ENCODE peak calls at places on chromosomes 3 and 15, in seven cellular contexts. N is naive thymus-derived CD4-positive, alpha-beta T cell; D is fibroblast of lung; Y is dorsolateral prefrontal cortex; B is SJSA1; F is HFF-Myc; H is heart left ventricle. M is an unnamed sample.

GRCh38 chr15:81195339-81195864 is 1.3 kb upstream of the IL16 start:
- DNase-seq in D (no peak), B (peak), F (no peak), N (no peak), H (no peak), Y (no peak), M (no peak)

GRCh38 chr3:196688349-196688748 is 23.7 kb downstream of the CEP19 start:
- DNase-seq in B (no peak), D (peak), F (no peak), N (no peak), H (no peak), Y (no peak), M (peak)

GRCh38 chr3:114877378-114878118 is 269.5 kb downstream of the ZBTB20 start:
- DNase-seq in H (no peak), D (no peak), N (no peak), F (no peak), Y (no peak), B (no peak), M (no peak)

GRCh38 chr3:143963946-143964345 is 7.7 kb upstream of the DIPK2A start:
- DNase-seq in Y (no peak), B (no peak), F (no peak), D (no peak), N (no peak), H (no peak), M (no peak)

GRCh38 chr15:75928680-75929608 is 25.3 kb downstream of the FBXO22 start:
- DNase-seq in D (peak), B (no peak), Y (no peak), H (no peak), N (no peak), F (no peak), M (no peak)

GRCh38 chr3:46266598-46266997 is 24.3 kb downstream of the CCR3 start:
- DNase-seq in H (no peak), N (no peak), B (no peak), F (no peak), D (no peak), Y (no peak), M (no peak)

GRCh38 chr15:40437754-40438687 is 2.7 kb upstream of the BAHD1 start:
- DNase-seq in Y (no peak), F (no peak), B (no peak), D (no peak), N (no peak), H (peak), M (no peak)

GRCh38 chr3:53890726-53891499 is 746 bp downstream of the SELENOK start:
- DNase-seq in H (no peak), Y (no peak), D (peak), N (peak), F (no peak), B (no peak), M (no peak)

GRCh38 chr3:49785565-49786356 is 581 bp downstream of the IP6K1 start:
- DNase-seq in F (no peak), D (peak), N (no peak), H (peak), B (no peak), Y (peak), M (no peak)

GRCh38 chr3:45677045-45677436 is 12.2 kb upstream of the SACM1L start:
- DNase-seq in N (peak), Y (no peak), D (peak), B (no peak), F (no peak), H (no peak), M (peak)

GRCh38 chr3:44511238-44511567 is 33.7 kb upstream of the ZNF445 start:
- DNase-seq in Y (no peak), D (peak), B (no peak), N (no peak), H (no peak), F (no peak), M (no peak)

GRCh38 chr15:44194397-44195150 is 497 bp downstream of the FRMD5 start:
- DNase-seq in D (peak), B (peak), Y (peak), N (peak), F (no peak), H (peak), M (no peak)

GRCh38 chr3:139868773-139869172 is 66.2 kb upstream of the CLSTN2 start:
- DNase-seq in B (no peak), F (no peak), D (no peak), N (no peak), H (no peak), Y (no peak), M (no peak)

GRCh38 chr3:154971771-154972326 is 108.3 kb upstream of the MME start:
- DNase-seq in Y (no peak), D (peak), B (no peak), F (no peak), H (no peak), N (no peak), M (peak)

GRCh38 chr3:65855370-65856100 is 183.2 kb downstream of the MAGI1 start:
- DNase-seq in H (no peak), F (no peak), N (no peak), Y (no peak), D (no peak), B (no peak), M (no peak)

GRCh38 chr3:68256635-68257034 is 602.2 kb upstream of the SUCLG2 start:
- DNase-seq in B (no peak), N (no peak), H (no peak), F (no peak), Y (no peak), D (no peak), M (no peak)

GRCh38 chr3:356947-357346 is 160.4 kb downstream of the CHL1 start:
- DNase-seq in B (no peak), D (peak), N (no peak), H (no peak), F (no peak), Y (no peak), M (no peak)

GRCh38 chr3:14392231-14392630 is 10.2 kb upstream of the SLC6A6 start:
- DNase-seq in B (no peak), F (no peak), Y (no peak), H (no peak), D (no peak), N (no peak), M (no peak)

GRCh38 chr3:178618907-178619306 is 82.7 kb downstream of the KCNMB2 start:
- DNase-seq in Y (no peak), N (no peak), F (no peak), D (no peak), H (no peak), B (no peak), M (no peak)

GRCh38 chr3:10015476-10015904 is 10.7 kb upstream of the FANCD2 start:
- DNase-seq in B (peak), N (no peak), D (peak), F (peak), Y (peak), H (peak), M (peak)

GRCh38 chr3:76501315-76501714 is 538.6 kb upstream of the ROBO2 start:
- DNase-seq in B (no peak), N (no peak), D (no peak), H (no peak), Y (no peak), F (no peak), M (no peak)

GRCh38 chr3:48688032-48688736 is 2.5 kb upstream of the NCKIPSD start:
- DNase-seq in B (no peak), F (no peak), N (no peak), D (no peak), Y (no peak), H (no peak), M (no peak)

GRCh38 chr3:48685603-48686511 is at the start of gene NCKIPSD:
- DNase-seq in F (no peak), H (peak), D (peak), N (peak), B (peak), Y (peak), M (no peak)

GRCh38 chr3:48687220-48687678 is 1.5 kb upstream of the NCKIPSD start:
- DNase-seq in Y (no peak), F (no peak), H (no peak), B (no peak), N (no peak), D (no peak), M (no peak)

GRCh38 chr3:48685293-48685602 is 467 bp downstream of the NCKIPSD start:
- DNase-seq in Y (no peak), N (no peak), D (no peak), H (no peak), B (no peak), F (no peak), M (no peak)

DNA sequence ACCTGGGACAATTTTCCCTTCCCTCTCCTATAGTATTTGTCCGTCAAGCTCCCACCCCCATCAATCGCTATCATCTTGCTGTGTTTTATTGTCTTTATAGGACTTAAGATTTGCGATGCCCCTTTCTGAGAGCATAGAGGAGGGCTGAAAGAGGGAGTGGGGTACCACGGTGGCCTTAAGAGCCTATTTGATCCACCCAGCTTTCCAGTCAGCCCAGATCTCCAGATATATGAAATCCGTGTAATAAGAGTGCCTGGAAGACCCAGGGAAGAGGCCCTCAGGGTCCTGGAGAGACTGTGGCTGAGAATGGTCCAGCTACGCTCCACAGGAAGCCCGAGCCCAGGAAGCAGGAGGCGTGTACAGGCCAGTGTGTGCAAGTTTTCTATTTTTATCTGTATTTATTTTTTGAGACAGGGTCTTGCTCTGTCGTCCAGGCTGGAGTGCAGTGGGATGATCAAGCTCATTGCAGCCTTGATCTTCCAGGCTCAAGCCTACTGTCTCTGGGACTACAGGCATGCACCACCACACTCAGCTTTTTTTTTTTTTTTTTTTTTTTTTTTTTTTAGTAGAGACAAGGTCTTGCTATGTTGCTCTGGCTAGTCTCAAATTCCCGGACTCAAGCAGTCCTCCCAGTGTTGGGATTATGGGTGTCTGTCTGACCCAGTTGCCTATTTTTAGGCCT is 964 bp upstream of the NCKIPSD start:
- DNase-seq in Y (no peak), D (no peak), N (no peak), B (no peak), F (no peak), H (no peak), M (no peak)
- H3K4me3 ChIP-seq in Y (peak), D (no peak), N (no peak), B (no peak), F (peak), H (peak), M (no peak)

GRCh38 chr3:192571197-192571791 is 156.0 kb downstream of the FGF12 start:
- DNase-seq in H (peak), N (no peak), B (peak), D (peak), F (peak), Y (peak), M (no peak)
- H3K4me3 ChIP-seq in H (peak), N (no peak), B (peak), D (peak), F (peak), Y (peak), M (peak)

DNA sequence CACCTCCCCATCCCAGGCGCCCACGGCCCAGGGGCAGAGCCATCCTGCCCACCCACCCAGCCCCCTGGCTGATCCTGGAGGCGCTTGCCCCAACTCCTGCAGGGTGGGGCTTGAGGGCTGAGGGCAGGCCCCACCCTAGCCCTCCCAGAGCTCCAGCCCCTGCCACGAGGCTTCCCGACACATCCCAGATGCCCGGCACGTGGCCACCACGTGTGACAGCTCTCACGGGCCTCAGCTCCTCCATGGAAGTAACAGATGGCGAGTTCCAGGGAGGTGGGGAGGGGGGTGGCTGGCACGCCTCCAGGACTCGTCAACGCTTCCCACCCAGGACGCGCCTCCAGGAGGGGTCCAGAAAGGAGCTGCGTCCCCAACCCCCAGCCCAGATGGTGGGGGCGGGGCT is 29.1 kb downstream of the PLXND1 start:
- DNase-seq in H (peak), N (no peak), B (no peak), F (no peak), D (no peak), Y (no peak), M (no peak)
- H3K4me3 ChIP-seq in H (no peak), N (no peak), B (no peak), F (no peak), D (no peak), Y (no peak), M (no peak)

GRCh38 chr3:32460031-32460749 is 42.5 kb downstream of the CMTM6 start:
- DNase-seq in D (no peak), Y (no peak), N (peak), B (peak), H (no peak), F (no peak), M (no peak)
- H3K4me3 ChIP-seq in D (no peak), Y (no peak), N (peak), B (no peak), H (no peak), F (no peak), M (no peak)

GRCh38 chr3:133838916-133839800 is 33.5 kb downstream of the SRPRB start:
- DNase-seq in B (no peak), D (no peak), N (no peak), Y (no peak), H (no peak), F (no peak), M (no peak)
- H3K4me3 ChIP-seq in B (no peak), D (no peak), N (no peak), Y (no peak), H (no peak), F (no peak), M (no peak)

GRCh38 chr15:63188247-63188936 is 1.0 kb upstream of the RAB8B start:
- DNase-seq in F (no peak), Y (no peak), D (no peak), H (no peak), N (no peak), B (no peak), M (no peak)
- H3K4me3 ChIP-seq in F (peak), Y (peak), D (peak), H (peak), N (peak), B (peak), M (peak)

GRCh38 chr3:123584284-123584987 is 417 bp downstream of the HACD2 start:
- DNase-seq in H (peak), F (no peak), B (no peak), D (peak), Y (peak), N (no peak), M (no peak)

GRCh38 chr3:123582315-123582714 is 2.5 kb downstream of the HACD2 start:
- DNase-seq in D (no peak), Y (no peak), B (no peak), F (no peak), N (no peak), H (no peak), M (no peak)

GRCh38 chr3:123586131-123586530 is 1.3 kb upstream of the HACD2 start:
- DNase-seq in F (peak), N (no peak), B (peak), H (no peak), D (peak), Y (no peak), M (no peak)

GRCh38 chr3:123584988-123585937 is at the start of gene HACD2:
- DNase-seq in Y (peak), D (peak), H (peak), F (peak), B (peak), N (peak), M (peak)

GRCh38 chr3:123583563-123583962 is 1.3 kb downstream of the HACD2 start:
- DNase-seq in Y (no peak), N (no peak), D (no peak), B (no peak), F (no peak), H (no peak), M (no peak)
- H3K4me3 ChIP-seq in Y (peak), N (no peak), D (peak), B (no peak), F (peak), H (no peak), M (peak)

GRCh38 chr15:84818221-84819131 is 1.3 kb downstream of the ALPK3 start:
- DNase-seq in N (no peak), Y (no peak), H (no peak), F (no peak), B (no peak), D (peak), M (no peak)
- H3K4me3 ChIP-seq in N (no peak), Y (no peak), H (peak), F (no peak), B (no peak), D (no peak), M (no peak)